ENCODE peak calls at places on chromosomes 6 and 20, in seven cellular contexts. One of them, this sample, is unnamed.

GRCh38 chr6:20438462-20439070 is 36.9 kb downstream of the E2F3 start:
- DNase-seq in stimulated activated CD4-positive, alpha-beta T cell treated with anti-CD3 and anti-CD28 coated beads, TNF-alpha, amount 100 ng/mL, for 24 hours: no peak
- DNase-seq in AG08396: no peak
- DNase-seq in RWPE1: no peak
- DNase-seq in MCF 10A: no peak
- DNase-seq in endothelial cell: no peak
- DNase-seq in astrocyte of the cerebellum: no peak
- DNase-seq in this sample: no peak

GRCh38 chr20:51425347-51426106 is 117.0 kb downstream of the NFATC2 start:
- DNase-seq in astrocyte of the cerebellum: no peak
- DNase-seq in stimulated activated CD4-positive, alpha-beta T cell treated with anti-CD3 and anti-CD28 coated beads, TNF-alpha, amount 100 ng/mL, for 24 hours: no peak
- DNase-seq in MCF 10A: no peak
- DNase-seq in endothelial cell: no peak
- DNase-seq in RWPE1: no peak
- DNase-seq in AG08396: no peak
- DNase-seq in this sample: no peak

GRCh38 chr6:54071941-54072340 is 39.3 kb upstream of the MLIP start:
- DNase-seq in RWPE1: no peak
- DNase-seq in astrocyte of the cerebellum: peak
- DNase-seq in endothelial cell: no peak
- DNase-seq in MCF 10A: no peak
- DNase-seq in AG08396: no peak
- DNase-seq in stimulated activated CD4-positive, alpha-beta T cell treated with anti-CD3 and anti-CD28 coated beads, TNF-alpha, amount 100 ng/mL, for 24 hours: no peak
- DNase-seq in this sample: no peak

GRCh38 chr20:38835792-38836191 is 30.3 kb downstream of the PPP1R16B start:
- DNase-seq in AG08396: no peak
- DNase-seq in MCF 10A: no peak
- DNase-seq in stimulated activated CD4-positive, alpha-beta T cell treated with anti-CD3 and anti-CD28 coated beads, TNF-alpha, amount 100 ng/mL, for 24 hours: no peak
- DNase-seq in RWPE1: no peak
- DNase-seq in endothelial cell: no peak
- DNase-seq in astrocyte of the cerebellum: no peak
- DNase-seq in this sample: no peak

GRCh38 chr6:159977242-159978214 is 8.6 kb downstream of the IGF2R start:
- DNase-seq in endothelial cell: no peak
- DNase-seq in MCF 10A: peak
- DNase-seq in RWPE1: no peak
- DNase-seq in stimulated activated CD4-positive, alpha-beta T cell treated with anti-CD3 and anti-CD28 coated beads, TNF-alpha, amount 100 ng/mL, for 24 hours: no peak
- DNase-seq in AG08396: peak
- DNase-seq in astrocyte of the cerebellum: no peak
- DNase-seq in this sample: no peak

GRCh38 chr6:26087284-26088115 is at the start of gene HFE:
- DNase-seq in RWPE1: peak
- DNase-seq in astrocyte of the cerebellum: no peak
- DNase-seq in stimulated activated CD4-positive, alpha-beta T cell treated with anti-CD3 and anti-CD28 coated beads, TNF-alpha, amount 100 ng/mL, for 24 hours: no peak
- DNase-seq in MCF 10A: peak
- DNase-seq in AG08396: peak
- DNase-seq in endothelial cell: peak
- DNase-seq in this sample: peak

GRCh38 chr6:167047554-167047953 is 48.4 kb downstream of the CEP43 start:
- DNase-seq in MCF 10A: no peak
- DNase-seq in stimulated activated CD4-positive, alpha-beta T cell treated with anti-CD3 and anti-CD28 coated beads, TNF-alpha, amount 100 ng/mL, for 24 hours: peak
- DNase-seq in RWPE1: no peak
- DNase-seq in AG08396: no peak
- DNase-seq in endothelial cell: no peak
- DNase-seq in astrocyte of the cerebellum: no peak
- DNase-seq in this sample: peak

GRCh38 chr20:51837436-51837835 is 35.1 kb upstream of the SALL4 start:
- DNase-seq in MCF 10A: no peak
- DNase-seq in astrocyte of the cerebellum: no peak
- DNase-seq in AG08396: no peak
- DNase-seq in RWPE1: no peak
- DNase-seq in stimulated activated CD4-positive, alpha-beta T cell treated with anti-CD3 and anti-CD28 coated beads, TNF-alpha, amount 100 ng/mL, for 24 hours: no peak
- DNase-seq in endothelial cell: no peak
- DNase-seq in this sample: no peak

GRCh38 chr6:33029297-33030184 is 20.1 kb upstream of the HLA-DOA start:
- DNase-seq in AG08396: no peak
- DNase-seq in stimulated activated CD4-positive, alpha-beta T cell treated with anti-CD3 and anti-CD28 coated beads, TNF-alpha, amount 100 ng/mL, for 24 hours: no peak
- DNase-seq in astrocyte of the cerebellum: no peak
- DNase-seq in RWPE1: no peak
- DNase-seq in endothelial cell: no peak
- DNase-seq in MCF 10A: no peak
- DNase-seq in this sample: no peak

GRCh38 chr6:45075246-45075645 is 252.9 kb upstream of the RUNX2 start:
- DNase-seq in AG08396: peak
- DNase-seq in RWPE1: peak
- DNase-seq in stimulated activated CD4-positive, alpha-beta T cell treated with anti-CD3 and anti-CD28 coated beads, TNF-alpha, amount 100 ng/mL, for 24 hours: no peak
- DNase-seq in astrocyte of the cerebellum: peak
- DNase-seq in endothelial cell: no peak
- DNase-seq in MCF 10A: peak
- DNase-seq in this sample: no peak

GRCh38 chr20:21074605-21075336 is 31.4 kb downstream of the LINC00237 start:
- DNase-seq in MCF 10A: peak
- DNase-seq in stimulated activated CD4-positive, alpha-beta T cell treated with anti-CD3 and anti-CD28 coated beads, TNF-alpha, amount 100 ng/mL, for 24 hours: no peak
- DNase-seq in RWPE1: peak
- DNase-seq in AG08396: no peak
- DNase-seq in endothelial cell: no peak
- DNase-seq in astrocyte of the cerebellum: no peak
- DNase-seq in this sample: no peak

GRCh38 chr6:160900031-160900430 is 91.5 kb upstream of the MAP3K4 start:
- DNase-seq in astrocyte of the cerebellum: no peak
- DNase-seq in stimulated activated CD4-positive, alpha-beta T cell treated with anti-CD3 and anti-CD28 coated beads, TNF-alpha, amount 100 ng/mL, for 24 hours: no peak
- DNase-seq in MCF 10A: no peak
- DNase-seq in endothelial cell: no peak
- DNase-seq in RWPE1: no peak
- DNase-seq in AG08396: no peak
- DNase-seq in this sample: no peak

GRCh38 chr6:163900570-163900969 is 486.1 kb downstream of the QKI start:
- DNase-seq in astrocyte of the cerebellum: peak
- DNase-seq in RWPE1: no peak
- DNase-seq in MCF 10A: no peak
- DNase-seq in endothelial cell: no peak
- DNase-seq in stimulated activated CD4-positive, alpha-beta T cell treated with anti-CD3 and anti-CD28 coated beads, TNF-alpha, amount 100 ng/mL, for 24 hours: no peak
- DNase-seq in AG08396: no peak
- DNase-seq in this sample: no peak

GRCh38 chr6:170227521-170227983 is 63.3 kb downstream of the DLL1 start:
- DNase-seq in stimulated activated CD4-positive, alpha-beta T cell treated with anti-CD3 and anti-CD28 coated beads, TNF-alpha, amount 100 ng/mL, for 24 hours: no peak
- DNase-seq in astrocyte of the cerebellum: no peak
- DNase-seq in endothelial cell: no peak
- DNase-seq in MCF 10A: peak
- DNase-seq in AG08396: no peak
- DNase-seq in RWPE1: peak
- DNase-seq in this sample: no peak

GRCh38 chr6:132491303-132491702 is 21.6 kb downstream of the STX7 start:
- DNase-seq in astrocyte of the cerebellum: peak
- DNase-seq in stimulated activated CD4-positive, alpha-beta T cell treated with anti-CD3 and anti-CD28 coated beads, TNF-alpha, amount 100 ng/mL, for 24 hours: no peak
- DNase-seq in RWPE1: no peak
- DNase-seq in MCF 10A: peak
- DNase-seq in AG08396: peak
- DNase-seq in endothelial cell: no peak
- DNase-seq in this sample: no peak

GRCh38 chr6:90401933-90402830 is 105.5 kb upstream of the BACH2 start:
- DNase-seq in MCF 10A: no peak
- DNase-seq in astrocyte of the cerebellum: no peak
- DNase-seq in AG08396: no peak
- DNase-seq in RWPE1: no peak
- DNase-seq in endothelial cell: no peak
- DNase-seq in stimulated activated CD4-positive, alpha-beta T cell treated with anti-CD3 and anti-CD28 coated beads, TNF-alpha, amount 100 ng/mL, for 24 hours: no peak
- DNase-seq in this sample: no peak

GRCh38 chr20:51636123-51636522 is 93.6 kb upstream of the NFATC2 start:
- DNase-seq in MCF 10A: peak
- DNase-seq in endothelial cell: no peak
- DNase-seq in astrocyte of the cerebellum: no peak
- DNase-seq in stimulated activated CD4-positive, alpha-beta T cell treated with anti-CD3 and anti-CD28 coated beads, TNF-alpha, amount 100 ng/mL, for 24 hours: peak
- DNase-seq in AG08396: no peak
- DNase-seq in RWPE1: peak
- DNase-seq in this sample: peak

GRCh38 chr6:150301871-150302800 is 66.7 kb upstream of the IYD start:
- DNase-seq in stimulated activated CD4-positive, alpha-beta T cell treated with anti-CD3 and anti-CD28 coated beads, TNF-alpha, amount 100 ng/mL, for 24 hours: no peak
- DNase-seq in AG08396: peak
- DNase-seq in MCF 10A: peak
- DNase-seq in RWPE1: peak
- DNase-seq in endothelial cell: no peak
- DNase-seq in astrocyte of the cerebellum: peak
- DNase-seq in this sample: no peak

GRCh38 chr6:67606905-67607828 is 1027.9 kb upstream of the ADGRB3 start:
- DNase-seq in RWPE1: no peak
- DNase-seq in astrocyte of the cerebellum: peak
- DNase-seq in AG08396: no peak
- DNase-seq in MCF 10A: peak
- DNase-seq in stimulated activated CD4-positive, alpha-beta T cell treated with anti-CD3 and anti-CD28 coated beads, TNF-alpha, amount 100 ng/mL, for 24 hours: no peak
- DNase-seq in endothelial cell: no peak
- DNase-seq in this sample: no peak

GRCh38 chr6:130872250-130873095 is 45.3 kb downstream of the SMLR1 start:
- DNase-seq in astrocyte of the cerebellum: peak
- DNase-seq in AG08396: peak
- DNase-seq in endothelial cell: peak
- DNase-seq in stimulated activated CD4-positive, alpha-beta T cell treated with anti-CD3 and anti-CD28 coated beads, TNF-alpha, amount 100 ng/mL, for 24 hours: peak
- DNase-seq in MCF 10A: peak
- DNase-seq in RWPE1: peak
- DNase-seq in this sample: peak